ENCODE peak calls at places on chromosomes 1 and 21, in six cellular contexts. Q is activated naive CD4-positive, alpha-beta T cell treated with Interleukin-2 at 50 U/mL for 16 hours; G is ovary; X is T-helper 9 cell; U is omental fat pad; J is HT-29. W is an unnamed sample.

GRCh38 chr1:204607910-204608309 is 77.6 kb downstream of the LRRN2 start:
- DNase-seq in Q (no peak), G (no peak), X (no peak), U (no peak), J (no peak), W (no peak)

GRCh38 chr1:234687011-234687410 is 77.0 kb upstream of the IRF2BP2 start:
- DNase-seq in Q (no peak), G (no peak), X (no peak), U (no peak), J (no peak), W (no peak)

GRCh38 chr1:168057921-168058320 is 78.8 kb downstream of the GPR161 start:
- DNase-seq in Q (no peak), G (no peak), X (no peak), U (no peak), J (no peak), W (no peak)

GRCh38 chr1:212098340-212098739 is 62.8 kb downstream of the DTL start:
- DNase-seq in Q (no peak), G (no peak), X (no peak), U (no peak), J (no peak), W (no peak)

GRCh38 chr1:18575620-18576019 is 55.0 kb upstream of the PAX7 start:
- DNase-seq in Q (no peak), G (no peak), X (peak; percentile 36), U (peak; percentile 41), J (peak; percentile 69), W (peak; percentile 80)

GRCh38 chr1:46508760-46509159 is 19.1 kb downstream of the DMBX1 start:
- DNase-seq in Q (no peak), G (no peak), X (no peak), U (no peak), J (no peak), W (no peak)

GRCh38 chr1:218699411-218699810 is 354.3 kb downstream of the TGFB2 start:
- DNase-seq in Q (no peak), G (no peak), X (no peak), U (no peak), J (no peak), W (no peak)

GRCh38 chr1:219432191-219432606 is 180.7 kb downstream of the ZC3H11B start:
- DNase-seq in Q (no peak), G (no peak), X (no peak), U (no peak), J (peak; percentile 23), W (no peak)

GRCh38 chr1:23216771-23217420 is 406 bp downstream of the HTR1D start:
- DNase-seq in Q (peak; percentile 13), G (no peak), X (peak; percentile 15), U (no peak), J (no peak), W (peak; percentile 45)

GRCh38 chr1:228900099-228900965 is 165.1 kb downstream of the RHOU start:
- DNase-seq in Q (no peak), G (peak; percentile 73), X (no peak), U (no peak), J (no peak), W (no peak)

GRCh38 chr1:74468982-74469603 is 43.3 kb downstream of the LRRC53 start:
- DNase-seq in Q (no peak), G (no peak), X (no peak), U (no peak), J (peak; percentile 66), W (no peak)

GRCh38 chr1:8629241-8630091 is 188.0 kb downstream of the RERE start:
- DNase-seq in Q (no peak), G (no peak), X (no peak), U (no peak), J (no peak), W (no peak)

GRCh38 chr1:33081554-33082305 is 777 bp downstream of the AZIN2 start:
- DNase-seq in Q (no peak), G (no peak), X (no peak), U (no peak), J (no peak), W (no peak)

GRCh38 chr1:205954819-205955404 is 11.7 kb upstream of the SLC26A9 start:
- DNase-seq in Q (no peak), G (no peak), X (no peak), U (no peak), J (no peak), W (no peak)

GRCh38 chr1:62508187-62508758 is 71.4 kb downstream of the USP1 start:
- DNase-seq in Q (no peak), G (no peak), X (no peak), U (no peak), J (peak; percentile 62), W (peak; percentile 28)

GRCh38 chr1:101107496-101108115 is 82.0 kb upstream of the DPH5 start:
- DNase-seq in Q (no peak), G (no peak), X (no peak), U (no peak), J (no peak), W (no peak)

GRCh38 chr1:108533351-108534083 is 26.4 kb upstream of the EEIG2 start:
- DNase-seq in Q (peak; percentile 7), G (no peak), X (no peak), U (no peak), J (no peak), W (peak; percentile 23)

GRCh38 chr1:193462629-193463320 is 276.4 kb upstream of the B3GALT2 start:
- DNase-seq in Q (no peak), G (no peak), X (no peak), U (no peak), J (peak; percentile 22), W (peak; percentile 49)

GRCh38 chr1:211174375-211174774 is 40.4 kb upstream of the KCNH1 start:
- DNase-seq in Q (no peak), G (no peak), X (no peak), U (no peak), J (no peak), W (no peak)

GRCh38 chr1:184555665-184556641 is 169.1 kb downstream of the C1orf21 start:
- DNase-seq in Q (no peak), G (no peak), X (no peak), U (no peak), J (no peak), W (no peak)

GRCh38 chr1:53927376-53927881 is 18.1 kb downstream of the IFT25 start:
- DNase-seq in Q (no peak), G (no peak), X (no peak), U (no peak), J (no peak), W (no peak)

GRCh38 chr1:74343191-74343590 is 108.0 kb downstream of the TNNI3K start:
- DNase-seq in Q (no peak), G (no peak), X (no peak), U (no peak), J (peak; percentile 16), W (no peak)

GRCh38 chr21:44962481-44962966 is 22.7 kb downstream of the SLX9 start:
- DNase-seq in Q (no peak), G (no peak), X (no peak), U (no peak), J (no peak), W (no peak)

GRCh38 chr1:107277022-107277421 is 136.2 kb downstream of the NTNG1 start:
- DNase-seq in Q (no peak), G (no peak), X (no peak), U (no peak), J (peak; percentile 60), W (peak; percentile 22)